ENCODE peak calls at places on chromosomes 13 and 19, in ten cellular contexts. One of them, this sample, is unnamed.

GRCh38 chr19:39765091-39766076 is 13.3 kb upstream of the LEUTX start:
- DNase-seq in tibial nerve: no peak
- DNase-seq in OCI-LY7: peak
- DNase-seq in heart left ventricle: peak
- DNase-seq in right atrium auricular region: no peak
- DNase-seq in cardiac muscle cell: peak
- DNase-seq in mesenchymal stem cell: peak
- DNase-seq in neural progenitor cell: peak
- DNase-seq in endodermal cell: peak
- DNase-seq in mammary epithelial cell: peak
- DNase-seq in this sample: peak

GRCh38 chr13:110303644-110304043 is 3.3 kb downstream of the COL4A1 start:
- DNase-seq in tibial nerve: no peak
- DNase-seq in OCI-LY7: no peak
- DNase-seq in heart left ventricle: no peak
- DNase-seq in right atrium auricular region: peak
- DNase-seq in cardiac muscle cell: no peak
- DNase-seq in mesenchymal stem cell: no peak
- DNase-seq in neural progenitor cell: no peak
- DNase-seq in endodermal cell: no peak
- DNase-seq in mammary epithelial cell: no peak
- DNase-seq in this sample: no peak

GRCh38 chr13:53010374-53011105 is 18.1 kb upstream of the OLFM4 start:
- DNase-seq in tibial nerve: no peak
- DNase-seq in OCI-LY7: no peak
- DNase-seq in heart left ventricle: no peak
- DNase-seq in right atrium auricular region: no peak
- DNase-seq in cardiac muscle cell: no peak
- DNase-seq in mesenchymal stem cell: no peak
- DNase-seq in neural progenitor cell: no peak
- DNase-seq in endodermal cell: no peak
- DNase-seq in mammary epithelial cell: peak
- DNase-seq in this sample: no peak

GRCh38 chr13:70023506-70023905 is 84.1 kb upstream of the ATXN8OS start:
- DNase-seq in tibial nerve: no peak
- DNase-seq in OCI-LY7: no peak
- DNase-seq in heart left ventricle: no peak
- DNase-seq in right atrium auricular region: no peak
- DNase-seq in cardiac muscle cell: no peak
- DNase-seq in mesenchymal stem cell: no peak
- DNase-seq in neural progenitor cell: no peak
- DNase-seq in endodermal cell: no peak
- DNase-seq in mammary epithelial cell: no peak
- DNase-seq in this sample: no peak

GRCh38 chr13:95671597-95671996 is 5.3 kb upstream of the DNAJC3 start:
- DNase-seq in tibial nerve: no peak
- DNase-seq in OCI-LY7: no peak
- DNase-seq in heart left ventricle: peak
- DNase-seq in right atrium auricular region: no peak
- DNase-seq in cardiac muscle cell: no peak
- DNase-seq in mesenchymal stem cell: no peak
- DNase-seq in neural progenitor cell: no peak
- DNase-seq in endodermal cell: no peak
- DNase-seq in mammary epithelial cell: no peak
- DNase-seq in this sample: no peak

GRCh38 chr13:111572956-111573355 is 252.5 kb downstream of the TEX29 start:
- DNase-seq in tibial nerve: no peak
- DNase-seq in OCI-LY7: no peak
- DNase-seq in heart left ventricle: peak
- DNase-seq in right atrium auricular region: no peak
- DNase-seq in cardiac muscle cell: no peak
- DNase-seq in mesenchymal stem cell: no peak
- DNase-seq in neural progenitor cell: no peak
- DNase-seq in endodermal cell: no peak
- DNase-seq in mammary epithelial cell: no peak
- DNase-seq in this sample: no peak

GRCh38 chr19:47158367-47158791 is 27.7 kb downstream of the SAE1 start:
- DNase-seq in tibial nerve: no peak
- DNase-seq in OCI-LY7: no peak
- DNase-seq in heart left ventricle: no peak
- DNase-seq in right atrium auricular region: no peak
- DNase-seq in cardiac muscle cell: no peak
- DNase-seq in mesenchymal stem cell: no peak
- DNase-seq in neural progenitor cell: no peak
- DNase-seq in endodermal cell: no peak
- DNase-seq in mammary epithelial cell: no peak
- DNase-seq in this sample: no peak

GRCh38 chr13:84946144-84946543 is 853.1 kb downstream of the SLITRK6 start:
- DNase-seq in tibial nerve: no peak
- DNase-seq in OCI-LY7: no peak
- DNase-seq in heart left ventricle: no peak
- DNase-seq in right atrium auricular region: no peak
- DNase-seq in cardiac muscle cell: no peak
- DNase-seq in mesenchymal stem cell: peak
- DNase-seq in neural progenitor cell: no peak
- DNase-seq in endodermal cell: no peak
- DNase-seq in mammary epithelial cell: peak
- DNase-seq in this sample: no peak

GRCh38 chr13:24162604-24163003 is 2.1 kb downstream of the SPATA13 start:
- DNase-seq in tibial nerve: no peak
- DNase-seq in OCI-LY7: no peak
- DNase-seq in heart left ventricle: no peak
- DNase-seq in right atrium auricular region: no peak
- DNase-seq in cardiac muscle cell: no peak
- DNase-seq in mesenchymal stem cell: no peak
- DNase-seq in neural progenitor cell: peak
- DNase-seq in endodermal cell: no peak
- DNase-seq in mammary epithelial cell: no peak
- DNase-seq in this sample: no peak

GRCh38 chr13:21225841-21226581 is 49.6 kb downstream of the MRPL57 start:
- DNase-seq in tibial nerve: no peak
- DNase-seq in OCI-LY7: no peak
- DNase-seq in heart left ventricle: no peak
- DNase-seq in right atrium auricular region: no peak
- DNase-seq in cardiac muscle cell: no peak
- DNase-seq in mesenchymal stem cell: no peak
- DNase-seq in neural progenitor cell: no peak
- DNase-seq in endodermal cell: no peak
- DNase-seq in mammary epithelial cell: no peak
- DNase-seq in this sample: no peak

GRCh38 chr19:16160943-16161560 is 12.3 kb downstream of the CIB3 start:
- DNase-seq in tibial nerve: no peak
- DNase-seq in OCI-LY7: no peak
- DNase-seq in heart left ventricle: no peak
- DNase-seq in right atrium auricular region: no peak
- DNase-seq in cardiac muscle cell: no peak
- DNase-seq in mesenchymal stem cell: peak
- DNase-seq in neural progenitor cell: no peak
- DNase-seq in endodermal cell: no peak
- DNase-seq in mammary epithelial cell: peak
- DNase-seq in this sample: no peak

GRCh38 chr13:113905018-113905417 is 41.1 kb upstream of the GAS6 start:
- DNase-seq in tibial nerve: no peak
- DNase-seq in OCI-LY7: no peak
- DNase-seq in heart left ventricle: no peak
- DNase-seq in right atrium auricular region: no peak
- DNase-seq in cardiac muscle cell: no peak
- DNase-seq in mesenchymal stem cell: no peak
- DNase-seq in neural progenitor cell: no peak
- DNase-seq in endodermal cell: peak
- DNase-seq in mammary epithelial cell: no peak
- DNase-seq in this sample: no peak

GRCh38 chr19:48720251-48720612 is 707 bp upstream of the MAMSTR start:
- DNase-seq in tibial nerve: no peak
- DNase-seq in OCI-LY7: no peak
- DNase-seq in heart left ventricle: no peak
- DNase-seq in right atrium auricular region: no peak
- DNase-seq in cardiac muscle cell: no peak
- DNase-seq in mesenchymal stem cell: no peak
- DNase-seq in neural progenitor cell: no peak
- DNase-seq in endodermal cell: no peak
- DNase-seq in mammary epithelial cell: no peak
- DNase-seq in this sample: peak

GRCh38 chr13:37129867-37130266 is 24.4 kb upstream of the CSNK1A1L start:
- DNase-seq in tibial nerve: no peak
- DNase-seq in OCI-LY7: no peak
- DNase-seq in heart left ventricle: no peak
- DNase-seq in right atrium auricular region: no peak
- DNase-seq in cardiac muscle cell: no peak
- DNase-seq in mesenchymal stem cell: no peak
- DNase-seq in neural progenitor cell: no peak
- DNase-seq in endodermal cell: no peak
- DNase-seq in mammary epithelial cell: no peak
- DNase-seq in this sample: no peak

GRCh38 chr19:47093841-47094240 is 19.7 kb downstream of the ZC3H4 start:
- DNase-seq in tibial nerve: no peak
- DNase-seq in OCI-LY7: no peak
- DNase-seq in heart left ventricle: no peak
- DNase-seq in right atrium auricular region: no peak
- DNase-seq in cardiac muscle cell: peak
- DNase-seq in mesenchymal stem cell: no peak
- DNase-seq in neural progenitor cell: no peak
- DNase-seq in endodermal cell: no peak
- DNase-seq in mammary epithelial cell: no peak
- DNase-seq in this sample: no peak

GRCh38 chr13:31001647-31002046 is 69.2 kb downstream of the TEX26 start:
- DNase-seq in tibial nerve: no peak
- DNase-seq in OCI-LY7: no peak
- DNase-seq in heart left ventricle: no peak
- DNase-seq in right atrium auricular region: no peak
- DNase-seq in cardiac muscle cell: peak
- DNase-seq in mesenchymal stem cell: no peak
- DNase-seq in neural progenitor cell: no peak
- DNase-seq in endodermal cell: peak
- DNase-seq in mammary epithelial cell: no peak
- DNase-seq in this sample: no peak

GRCh38 chr13:39952244-39953233 is 297.1 kb downstream of the COG6 start:
- DNase-seq in tibial nerve: no peak
- DNase-seq in OCI-LY7: peak
- DNase-seq in heart left ventricle: no peak
- DNase-seq in right atrium auricular region: no peak
- DNase-seq in cardiac muscle cell: no peak
- DNase-seq in mesenchymal stem cell: peak
- DNase-seq in neural progenitor cell: no peak
- DNase-seq in endodermal cell: no peak
- DNase-seq in mammary epithelial cell: no peak
- DNase-seq in this sample: no peak

GRCh38 chr19:5149508-5149907 is 180.6 kb downstream of the KDM4B start:
- DNase-seq in tibial nerve: no peak
- DNase-seq in OCI-LY7: no peak
- DNase-seq in heart left ventricle: no peak
- DNase-seq in right atrium auricular region: no peak
- DNase-seq in cardiac muscle cell: no peak
- DNase-seq in mesenchymal stem cell: no peak
- DNase-seq in neural progenitor cell: no peak
- DNase-seq in endodermal cell: no peak
- DNase-seq in mammary epithelial cell: no peak
- DNase-seq in this sample: no peak

GRCh38 chr19:41427647-41428480 is 690 bp upstream of the B3GNT8 start:
- DNase-seq in tibial nerve: peak
- DNase-seq in OCI-LY7: no peak
- DNase-seq in heart left ventricle: peak
- DNase-seq in right atrium auricular region: no peak
- DNase-seq in cardiac muscle cell: peak
- DNase-seq in mesenchymal stem cell: no peak
- DNase-seq in neural progenitor cell: peak
- DNase-seq in endodermal cell: peak
- DNase-seq in mammary epithelial cell: no peak
- DNase-seq in this sample: no peak
- H3K27ac ChIP-seq in tibial nerve: peak
- H3K27ac ChIP-seq in OCI-LY7: no peak
- H3K27ac ChIP-seq in heart left ventricle: peak
- H3K27ac ChIP-seq in right atrium auricular region: peak
- H3K27ac ChIP-seq in cardiac muscle cell: peak
- H3K27ac ChIP-seq in mesenchymal stem cell: peak
- H3K27ac ChIP-seq in neural progenitor cell: peak
- H3K27ac ChIP-seq in endodermal cell: no peak
- H3K27ac ChIP-seq in mammary epithelial cell: peak
- H3K27ac ChIP-seq in this sample: peak

DNA sequence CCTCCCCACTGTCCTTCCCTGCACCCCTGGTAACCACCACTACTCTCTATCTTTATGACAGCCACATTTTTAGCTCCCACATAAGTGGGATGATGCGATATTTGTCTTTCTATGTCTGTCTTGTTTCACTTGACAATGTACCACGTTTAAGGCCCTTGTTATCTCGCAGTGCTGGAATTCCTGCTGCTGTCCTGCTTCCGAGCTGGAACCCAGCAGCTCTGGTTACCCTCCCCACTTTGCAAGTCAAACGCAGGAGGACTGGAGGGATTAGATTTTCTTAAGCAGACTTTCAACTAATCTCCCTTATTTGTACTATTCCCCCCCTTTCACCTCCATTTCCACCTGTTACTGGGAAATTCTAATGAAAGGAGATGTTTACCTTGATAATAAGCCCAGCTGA is 59.1 kb upstream of the PDX1 start:
- DNase-seq in tibial nerve: no peak
- DNase-seq in OCI-LY7: no peak
- DNase-seq in heart left ventricle: no peak
- DNase-seq in right atrium auricular region: no peak
- DNase-seq in cardiac muscle cell: peak
- DNase-seq in mesenchymal stem cell: no peak
- DNase-seq in neural progenitor cell: peak
- DNase-seq in endodermal cell: no peak
- DNase-seq in mammary epithelial cell: no peak
- DNase-seq in this sample: no peak
- H3K4me3 ChIP-seq in tibial nerve: no peak
- H3K4me3 ChIP-seq in OCI-LY7: no peak
- H3K4me3 ChIP-seq in heart left ventricle: no peak
- H3K4me3 ChIP-seq in right atrium auricular region: no peak
- H3K4me3 ChIP-seq in cardiac muscle cell: no peak
- H3K4me3 ChIP-seq in mesenchymal stem cell: no peak
- H3K4me3 ChIP-seq in neural progenitor cell: no peak
- H3K4me3 ChIP-seq in endodermal cell: no peak
- H3K4me3 ChIP-seq in mammary epithelial cell: no peak
- H3K4me3 ChIP-seq in this sample: no peak

GRCh38 chr13:28408235-28408848 is 86.6 kb downstream of the FLT1 start:
- DNase-seq in tibial nerve: no peak
- DNase-seq in OCI-LY7: no peak
- DNase-seq in heart left ventricle: peak
- DNase-seq in right atrium auricular region: peak
- DNase-seq in cardiac muscle cell: peak
- DNase-seq in mesenchymal stem cell: peak
- DNase-seq in neural progenitor cell: no peak
- DNase-seq in endodermal cell: no peak
- DNase-seq in mammary epithelial cell: no peak
- DNase-seq in this sample: peak
- H3K27ac ChIP-seq in tibial nerve: no peak
- H3K27ac ChIP-seq in OCI-LY7: no peak
- H3K27ac ChIP-seq in heart left ventricle: peak
- H3K27ac ChIP-seq in right atrium auricular region: peak
- H3K27ac ChIP-seq in cardiac muscle cell: peak
- H3K27ac ChIP-seq in mesenchymal stem cell: no peak
- H3K27ac ChIP-seq in neural progenitor cell: no peak
- H3K27ac ChIP-seq in endodermal cell: no peak
- H3K27ac ChIP-seq in mammary epithelial cell: no peak
- H3K27ac ChIP-seq in this sample: peak

DNA sequence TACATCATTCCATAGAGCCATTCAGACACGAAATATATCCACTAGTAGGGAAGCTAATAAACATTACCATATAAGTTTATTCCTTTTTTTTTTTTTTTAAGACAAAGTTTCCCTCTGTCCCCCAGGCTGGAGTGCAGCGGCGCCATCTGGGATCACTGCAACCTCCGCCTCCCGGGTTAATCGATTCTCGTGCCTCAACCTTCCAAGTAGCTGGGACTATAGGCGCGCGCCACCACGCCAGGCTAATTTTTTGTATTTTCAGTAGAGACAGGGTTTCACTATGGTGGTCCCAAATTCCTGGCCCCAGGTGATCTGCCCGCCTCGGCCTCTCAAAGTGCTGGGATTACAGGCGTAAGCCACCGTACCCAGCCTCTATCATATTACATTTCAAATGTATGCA is 612 bp upstream of the ZNF154 start:
- DNase-seq in tibial nerve: no peak
- DNase-seq in OCI-LY7: no peak
- DNase-seq in heart left ventricle: no peak
- DNase-seq in right atrium auricular region: no peak
- DNase-seq in cardiac muscle cell: no peak
- DNase-seq in mesenchymal stem cell: no peak
- DNase-seq in neural progenitor cell: peak
- DNase-seq in endodermal cell: peak
- DNase-seq in mammary epithelial cell: no peak
- DNase-seq in this sample: no peak
- H3K4me3 ChIP-seq in tibial nerve: peak
- H3K4me3 ChIP-seq in OCI-LY7: no peak
- H3K4me3 ChIP-seq in heart left ventricle: peak
- H3K4me3 ChIP-seq in right atrium auricular region: peak
- H3K4me3 ChIP-seq in cardiac muscle cell: peak
- H3K4me3 ChIP-seq in mesenchymal stem cell: peak
- H3K4me3 ChIP-seq in neural progenitor cell: peak
- H3K4me3 ChIP-seq in endodermal cell: peak
- H3K4me3 ChIP-seq in mammary epithelial cell: no peak
- H3K4me3 ChIP-seq in this sample: peak